ENCODE peak calls at places on chromosomes 3 and 15, in ten cellular contexts. G is fibroblast of mammary gland, K is nephron progenitor cell, W is fibroblast of lung, D is HepG2, Z is M059J, T is endothelial cell, I is vagina, M is body of pancreas, J is NCI-H1417. O is an unnamed sample.

GRCh38 chr3:84679211-84679610 is 279.6 kb upstream of the CADM2 start:
- DNase-seq in M (no peak), I (no peak), G (no peak), K (no peak), D (no peak), T (no peak), J (no peak), W (no peak), Z (no peak), O (no peak)

GRCh38 chr3:8651418-8652322 is 7.1 kb upstream of the SSUH2 start:
- DNase-seq in G (no peak), J (no peak), D (peak), M (no peak), I (no peak), Z (no peak), T (no peak), K (no peak), W (no peak), O (no peak)

GRCh38 chr3:172561894-172562664 is 38.8 kb upstream of the TNFSF10 start:
- DNase-seq in I (no peak), M (no peak), K (no peak), D (no peak), W (no peak), J (no peak), Z (no peak), G (no peak), T (no peak), O (no peak)

GRCh38 chr3:39387411-39387975 is 4.3 kb downstream of the SLC25A38 start:
- DNase-seq in J (no peak), M (no peak), G (no peak), K (no peak), W (no peak), Z (no peak), I (peak), T (no peak), D (no peak), O (no peak)

GRCh38 chr3:43243590-43244587 is 42.5 kb upstream of the SNRK start:
- DNase-seq in K (no peak), I (no peak), J (no peak), W (no peak), M (no peak), D (no peak), G (peak), T (no peak), Z (peak), O (no peak)

GRCh38 chr3:147393261-147393964 is 12.9 kb downstream of the ZIC4 start:
- DNase-seq in M (no peak), D (no peak), Z (peak), J (peak), G (no peak), I (peak), T (peak), W (no peak), K (peak), O (no peak)

GRCh38 chr3:87158823-87159222 is 68.3 kb upstream of the CHMP2B start:
- DNase-seq in T (no peak), M (no peak), D (no peak), W (no peak), Z (no peak), I (no peak), G (no peak), J (no peak), K (no peak), O (no peak)

GRCh38 chr3:129576514-129577345 is 29.7 kb downstream of the PLXND1 start:
- DNase-seq in Z (no peak), J (no peak), W (no peak), G (no peak), T (no peak), K (no peak), M (peak), I (no peak), D (peak), O (peak)

GRCh38 chr3:121995190-121996137 is 26.6 kb downstream of the ILDR1 start:
- DNase-seq in K (peak), D (peak), G (peak), J (peak), I (no peak), W (peak), T (peak), Z (peak), M (peak), O (peak)

GRCh38 chr3:45398167-45398566 is 9.8 kb downstream of the LARS2 start:
- DNase-seq in W (no peak), K (no peak), Z (no peak), I (no peak), T (no peak), G (no peak), J (no peak), D (no peak), M (no peak), O (no peak)

GRCh38 chr15:91055548-91056331 is 33.3 kb upstream of the VPS33B start:
- DNase-seq in G (peak), Z (peak), D (peak), K (peak), J (peak), M (peak), T (peak), W (peak), I (no peak), O (peak)

GRCh38 chr3:112629425-112629824 is 11.5 kb downstream of the CCDC80 start:
- DNase-seq in M (peak), I (no peak), K (no peak), D (no peak), W (peak), G (peak), J (peak), Z (peak), T (no peak), O (no peak)

GRCh38 chr3:185527364-185527763 is 25.0 kb downstream of the LIPH start:
- DNase-seq in M (no peak), W (no peak), K (no peak), I (no peak), J (no peak), D (peak), G (no peak), T (no peak), Z (peak), O (no peak)

GRCh38 chr15:94370197-94370987 is 139.0 kb downstream of the MCTP2 start:
- DNase-seq in J (no peak), K (no peak), T (no peak), G (peak), M (no peak), Z (no peak), W (peak), D (no peak), I (no peak), O (no peak)

GRCh38 chr3:88957751-88958452 is 149.5 kb upstream of the EPHA3 start:
- DNase-seq in T (no peak), J (no peak), W (peak), I (no peak), M (no peak), K (no peak), G (peak), Z (peak), D (no peak), O (no peak)

GRCh38 chr3:25182794-25183193 is 245.3 kb upstream of the RARB start:
- DNase-seq in Z (no peak), T (no peak), W (no peak), K (no peak), G (no peak), M (no peak), I (no peak), J (no peak), D (no peak), O (no peak)

GRCh38 chr3:186750316-186750715 is 33.1 kb upstream of the EIF4A2 start:
- DNase-seq in D (no peak), I (no peak), G (no peak), W (no peak), M (no peak), T (no peak), Z (no peak), J (no peak), K (no peak), O (no peak)

GRCh38 chr15:67091073-67091965 is 25.9 kb downstream of the SMAD3 start:
- DNase-seq in G (peak), Z (peak), K (no peak), D (no peak), W (peak), I (no peak), M (peak), T (no peak), J (no peak), O (no peak)

GRCh38 chr3:1439395-1439794 is 346.6 kb downstream of the CNTN6 start:
- DNase-seq in K (peak), G (no peak), D (no peak), T (no peak), W (no peak), J (no peak), I (no peak), M (peak), Z (no peak), O (no peak)

GRCh38 chr3:5205165-5205941 is 17.8 kb downstream of the EDEM1 start:
- DNase-seq in T (no peak), I (no peak), J (no peak), Z (no peak), G (peak), M (no peak), K (no peak), W (peak), D (no peak), O (no peak)

GRCh38 chr3:53045784-53046170 is at the start of gene SFMBT1:
- DNase-seq in Z (peak), W (peak), T (peak), D (no peak), K (peak), J (peak), G (peak), M (peak), I (no peak), O (peak)

GRCh38 chr3:126212629-126213375 is 32.4 kb upstream of the ALDH1L1 start:
- DNase-seq in Z (peak), J (peak), D (peak), I (no peak), G (peak), W (peak), K (peak), M (peak), T (peak), O (peak)

GRCh38 chr3:115099115-115099884 is 47.8 kb downstream of the ZBTB20 start:
- DNase-seq in T (no peak), K (no peak), I (no peak), J (no peak), Z (no peak), D (peak), M (no peak), G (no peak), W (peak), O (no peak)

GRCh38 chr3:182925944-182926337 is 54.4 kb downstream of the DCUN1D1 start:
- DNase-seq in K (no peak), G (no peak), T (no peak), W (no peak), J (no peak), Z (no peak), I (no peak), D (no peak), M (no peak), O (no peak)

GRCh38 chr3:134709563-134710312 is 58.9 kb upstream of the KY start:
- DNase-seq in D (no peak), I (peak), G (peak), J (no peak), T (no peak), Z (peak), W (peak), K (peak), M (no peak), O (no peak)

GRCh38 chr15:31352911-31353811 is 26.5 kb downstream of the KLF13 start:
- DNase-seq in Z (peak), K (no peak), D (no peak), M (peak), T (no peak), J (peak), W (peak), G (peak), I (no peak), O (no peak)

GRCh38 chr3:111650378-111651275 is 55.5 kb upstream of the ZBED2 start:
- DNase-seq in J (no peak), T (no peak), K (no peak), G (no peak), W (no peak), M (no peak), I (no peak), D (peak), Z (no peak), O (no peak)

GRCh38 chr15:68369931-68370767 is 61.8 kb downstream of the ITGA11 start:
- DNase-seq in Z (no peak), W (no peak), M (no peak), J (no peak), D (no peak), I (no peak), T (no peak), K (no peak), G (no peak), O (no peak)

GRCh38 chr15:59105839-59106238 is 893 bp downstream of the CCNB2 start:
- DNase-seq in M (no peak), I (no peak), K (no peak), Z (peak), W (no peak), G (no peak), J (no peak), T (no peak), D (no peak), O (no peak)

GRCh38 chr3:39361252-39361927 is 21.8 kb upstream of the SLC25A38 start:
- DNase-seq in J (no peak), K (no peak), G (no peak), M (no peak), W (no peak), Z (no peak), I (no peak), T (no peak), D (no peak), O (no peak)

GRCh38 chr3:159239054-159239453 is 437.2 kb downstream of the MFSD1 start:
- DNase-seq in W (peak), M (no peak), I (no peak), D (no peak), K (no peak), Z (no peak), G (peak), T (no peak), J (peak), O (no peak)

GRCh38 chr3:42747581-42747980 is 25.5 kb downstream of the CCDC13 start:
- DNase-seq in M (no peak), I (peak), J (no peak), Z (no peak), D (no peak), T (no peak), K (no peak), W (no peak), G (no peak), O (no peak)

GRCh38 chr3:101725192-101725889 is 927 bp downstream of the CEP97 start:
- DNase-seq in D (no peak), G (peak), M (peak), Z (peak), T (peak), J (peak), W (peak), K (peak), I (no peak), O (peak)

GRCh38 chr3:11226042-11226370 is 46.2 kb upstream of the ATG7 start:
- DNase-seq in K (no peak), D (no peak), M (no peak), J (no peak), I (no peak), G (no peak), W (no peak), Z (no peak), T (no peak), O (no peak)

GRCh38 chr3:125437631-125438435 is 62.7 kb upstream of the ZNF148 start:
- DNase-seq in G (peak), W (no peak), Z (peak), J (peak), D (peak), I (no peak), K (peak), M (peak), T (peak), O (peak)

GRCh38 chr3:66948853-66949252 is 49.3 kb upstream of the KBTBD8 start:
- DNase-seq in D (no peak), J (no peak), M (no peak), K (no peak), W (no peak), Z (no peak), G (no peak), I (no peak), T (no peak), O (no peak)

GRCh38 chr15:61681676-61682075 is 378.6 kb downstream of the VPS13C start:
- DNase-seq in G (no peak), W (no peak), I (no peak), J (peak), T (no peak), D (no peak), M (no peak), Z (no peak), K (no peak), O (no peak)

O was measured in prostate gland.